ENCODE peak calls at places on chromosomes 5 and 9, in ten cellular contexts. O is stimulated activated CD4-positive, alpha-beta T cell treated with anti-CD3 and anti-CD28 coated beads, Interleukin-1b, Interleukin-23, amount 100 ng/mL, for 1 hour; C is naive thymus-derived CD8-positive, alpha-beta T cell; T is skeletal muscle cell; E is frontal cortex; J is activated gamma-delta T cell treated with Interleukin-2 at 50 U/mL for 16 hours; X is retina; B is activated T-helper 1 cell treated with Interleukin-2 at 50 U/mL for 16 hours; N is NCI-H1930; Q is A549. H is an unnamed sample.

GRCh38 chr5:126587551-126588390 is 7.2 kb downstream of the ALDH7A1 start:
- DNase-seq in O (no peak), C (no peak), T (no peak), E (no peak), J (no peak), X (no peak), B (no peak), N (no peak), Q (no peak), H (no peak)

GRCh38 chr5:14071433-14071832 is 71.7 kb upstream of the TRIO start:
- DNase-seq in O (no peak), C (no peak), T (no peak), E (no peak), J (no peak), X (no peak), B (no peak), N (no peak), Q (no peak), H (no peak)

GRCh38 chr5:172180936-172181335 is 7.1 kb downstream of the STK10 start:
- DNase-seq in O (no peak), C (no peak), T (no peak), E (no peak), J (no peak), X (no peak), B (no peak), N (no peak), Q (no peak), H (no peak)

GRCh38 chr5:150671509-150672236 is 10.6 kb downstream of the MYOZ3 start:
- DNase-seq in O (no peak), C (no peak), T (no peak), E (peak; percentile 16), J (peak; percentile 12), X (peak; percentile 57), B (no peak), N (no peak), Q (no peak), H (no peak)

GRCh38 chr9:125366676-125367075 is 105.0 kb downstream of the GAPVD1 start:
- DNase-seq in O (no peak), C (no peak), T (no peak), E (no peak), J (no peak), X (no peak), B (no peak), N (no peak), Q (no peak), H (no peak)

GRCh38 chr5:169827769-169828168 is 152.5 kb downstream of the INSYN2B start:
- DNase-seq in O (no peak), C (no peak), T (no peak), E (no peak), J (no peak), X (no peak), B (no peak), N (no peak), Q (no peak), H (no peak)

GRCh38 chr5:176629853-176630680 is at the start of the genes EIF4E1B and SNCB:
- DNase-seq in O (peak; percentile 27), C (peak; percentile 33), T (no peak), E (peak; percentile 57), J (peak; percentile 37), X (peak; percentile 81), B (no peak), N (no peak), Q (peak; percentile 37), H (no peak)

GRCh38 chr5:4879693-4880303 is 260.3 kb upstream of the ADAMTS16 start:
- DNase-seq in O (peak; percentile 12), C (no peak), T (peak; percentile 19), E (peak; percentile 31), J (no peak), X (peak; percentile 89), B (no peak), N (peak; percentile 28), Q (peak; percentile 72), H (peak; percentile 3)

GRCh38 chr5:135578685-135579341 is at the start of gene CXCL14:
- DNase-seq in O (no peak), C (no peak), T (peak; percentile 14), E (no peak), J (no peak), X (peak; percentile 85), B (no peak), N (no peak), Q (no peak), H (peak; percentile 63)

GRCh38 chr9:116213673-116214047 is 60.1 kb downstream of the PAPPA start:
- DNase-seq in O (no peak), C (no peak), T (no peak), E (no peak), J (no peak), X (no peak), B (no peak), N (no peak), Q (no peak), H (no peak)

GRCh38 chr5:120173125-120173524 is 291.0 kb upstream of the PRR16 start:
- DNase-seq in O (no peak), C (no peak), T (no peak), E (no peak), J (no peak), X (no peak), B (no peak), N (no peak), Q (no peak), H (no peak)

GRCh38 chr5:134466241-134467069 is 54.8 kb upstream of the CDKN2AIPNL start:
- DNase-seq in O (peak; percentile 6), C (peak; percentile 43), T (peak; percentile 94), E (peak; percentile 58), J (peak; percentile 49), X (peak; percentile 76), B (peak; percentile 22), N (no peak), Q (peak; percentile 94), H (no peak)

GRCh38 chr9:115411993-115412452 is 294.1 kb upstream of the TNC start:
- DNase-seq in O (no peak), C (no peak), T (peak; percentile 22), E (no peak), J (no peak), X (no peak), B (no peak), N (no peak), Q (no peak), H (no peak)

GRCh38 chr9:79346350-79347020 is 225.3 kb upstream of the TLE4 start:
- DNase-seq in O (no peak), C (no peak), T (no peak), E (no peak), J (no peak), X (no peak), B (no peak), N (no peak), Q (peak; percentile 8), H (peak; percentile 41)

GRCh38 chr5:132293992-132294727 is at the start of gene SLC22A4:
- DNase-seq in O (peak; percentile 68), C (peak; percentile 53), T (peak; percentile 85), E (peak; percentile 88), J (peak; percentile 55), X (no peak), B (peak; percentile 20), N (peak; percentile 54), Q (peak; percentile 97), H (peak; percentile 61)

GRCh38 chr9:85321561-85321960 is 420.2 kb downstream of the AGTPBP1 start:
- DNase-seq in O (no peak), C (no peak), T (no peak), E (no peak), J (no peak), X (no peak), B (no peak), N (no peak), Q (no peak), H (no peak)

GRCh38 chr5:151020304-151021031 is at the start of gene GPX3:
- DNase-seq in O (no peak), C (peak; percentile 25), T (no peak), E (peak; percentile 42), J (peak; percentile 22), X (peak; percentile 87), B (no peak), N (peak; percentile 34), Q (peak; percentile 78), H (no peak)

GRCh38 chr5:62127098-62127736 is 178.8 kb upstream of the KIF2A start:
- DNase-seq in O (no peak), C (no peak), T (no peak), E (no peak), J (no peak), X (no peak), B (no peak), N (no peak), Q (no peak), H (no peak)

GRCh38 chr5:132458651-132459030 is 31.9 kb downstream of the IRF1 start:
- DNase-seq in O (no peak), C (no peak), T (no peak), E (no peak), J (no peak), X (no peak), B (no peak), N (no peak), Q (no peak), H (no peak)

GRCh38 chr9:36862206-36863145 is 171.6 kb downstream of the PAX5 start:
- DNase-seq in O (no peak), C (no peak), T (peak; percentile 6), E (peak; percentile 51), J (no peak), X (peak; percentile 79), B (no peak), N (peak; percentile 34), Q (peak; percentile 55), H (no peak)

GRCh38 chr9:81690251-81690851 is 1.0 kb upstream of the TLE1 start:
- DNase-seq in O (no peak), C (no peak), T (no peak), E (no peak), J (no peak), X (peak; percentile 60), B (no peak), N (no peak), Q (peak; percentile 59), H (no peak)

GRCh38 chr5:55427157-55427556 is 107.6 kb downstream of the PLPP1 start:
- DNase-seq in O (no peak), C (no peak), T (peak; percentile 44), E (no peak), J (no peak), X (no peak), B (no peak), N (no peak), Q (no peak), H (peak; percentile 56)

GRCh38 chr5:156201793-156202388 is 125.1 kb upstream of the SGCD start:
- DNase-seq in O (no peak), C (no peak), T (peak; percentile 89), E (no peak), J (no peak), X (no peak), B (no peak), N (no peak), Q (peak; percentile 82), H (no peak)

GRCh38 chr9:135990468-135991429 is 29.6 kb upstream of the UBAC1 start:
- DNase-seq in O (no peak), C (peak; percentile 16), T (no peak), E (no peak), J (peak; percentile 38), X (no peak), B (peak; percentile 27), N (peak; percentile 11), Q (peak; percentile 86), H (peak; percentile 29)

GRCh38 chr9:2377135-2377534 is 244.5 kb upstream of the VLDLR start:
- DNase-seq in O (no peak), C (no peak), T (no peak), E (no peak), J (no peak), X (no peak), B (no peak), N (no peak), Q (no peak), H (no peak)

GRCh38 chr9:14027114-14027812 is 286.7 kb downstream of the NFIB start:
- DNase-seq in O (no peak), C (no peak), T (no peak), E (no peak), J (no peak), X (peak; percentile 4), B (no peak), N (no peak), Q (no peak), H (no peak)

GRCh38 chr5:131756942-131757341 is 39.9 kb downstream of the FNIP1 start:
- DNase-seq in O (no peak), C (no peak), T (no peak), E (no peak), J (no peak), X (no peak), B (no peak), N (no peak), Q (no peak), H (no peak)

H was measured in retinal pigment epithelial cell.